ENCODE peak calls at places on chromosomes 6 and 20, in four cellular contexts. One of them, this sample, is unnamed.

GRCh38 chr20:3080939-3081388 is 3.6 kb downstream of the AVP start:
- DNase-seq in prostate gland: no peak
- DNase-seq in cardiac muscle cell: no peak
- DNase-seq in hepatocyte: no peak
- DNase-seq in this sample: peak; percentile 54

GRCh38 chr20:46220808-46221207 is 87.5 kb downstream of the CDH22 start:
- DNase-seq in prostate gland: no peak
- DNase-seq in cardiac muscle cell: peak; percentile 24
- DNase-seq in hepatocyte: no peak
- DNase-seq in this sample: no peak

GRCh38 chr20:46901638-46902037 is 7.0 kb downstream of the EYA2 start:
- DNase-seq in prostate gland: peak; percentile 68
- DNase-seq in cardiac muscle cell: no peak
- DNase-seq in hepatocyte: no peak
- DNase-seq in this sample: no peak

GRCh38 chr6:156420172-156420993 is 356.8 kb upstream of the ARID1B start:
- DNase-seq in prostate gland: no peak
- DNase-seq in cardiac muscle cell: no peak
- DNase-seq in hepatocyte: no peak
- DNase-seq in this sample: no peak

GRCh38 chr6:28633445-28634215 is 107.9 kb downstream of the GPX5 start:
- DNase-seq in prostate gland: no peak
- DNase-seq in cardiac muscle cell: no peak
- DNase-seq in hepatocyte: no peak
- DNase-seq in this sample: no peak

GRCh38 chr6:105753184-105754097 is 332.7 kb upstream of the PRDM1 start:
- DNase-seq in prostate gland: no peak
- DNase-seq in cardiac muscle cell: no peak
- DNase-seq in hepatocyte: no peak
- DNase-seq in this sample: peak; percentile 85

GRCh38 chr6:18503588-18504231 is 116.6 kb downstream of the RNF144B start:
- DNase-seq in prostate gland: peak; percentile 71
- DNase-seq in cardiac muscle cell: peak; percentile 78
- DNase-seq in hepatocyte: peak; percentile 84
- DNase-seq in this sample: peak; percentile 63

GRCh38 chr6:3195695-3196497 is 31.6 kb downstream of the TUBB2B start:
- DNase-seq in prostate gland: no peak
- DNase-seq in cardiac muscle cell: no peak
- DNase-seq in hepatocyte: no peak
- DNase-seq in this sample: peak; percentile 25

GRCh38 chr6:44171899-44172546 is 13.4 kb downstream of the CAPN11 start:
- DNase-seq in prostate gland: no peak
- DNase-seq in cardiac muscle cell: no peak
- DNase-seq in hepatocyte: no peak
- DNase-seq in this sample: no peak

GRCh38 chr20:62524486-62524885 is 48.7 kb upstream of the GATA5 start:
- DNase-seq in prostate gland: no peak
- DNase-seq in cardiac muscle cell: peak; percentile 31
- DNase-seq in hepatocyte: peak; percentile 67
- DNase-seq in this sample: no peak

GRCh38 chr6:34350937-34351217 is 41.6 kb downstream of the NUDT3 start:
- DNase-seq in prostate gland: no peak
- DNase-seq in cardiac muscle cell: no peak
- DNase-seq in hepatocyte: no peak
- DNase-seq in this sample: no peak

GRCh38 chr6:89433637-89434499 is 916 bp downstream of the ANKRD6 start:
- DNase-seq in prostate gland: peak; percentile 17
- DNase-seq in cardiac muscle cell: peak; percentile 60
- DNase-seq in hepatocyte: peak; percentile 56
- DNase-seq in this sample: no peak

GRCh38 chr20:36271639-36272546 is 34.2 kb upstream of the DLGAP4 start:
- DNase-seq in prostate gland: no peak
- DNase-seq in cardiac muscle cell: no peak
- DNase-seq in hepatocyte: no peak
- DNase-seq in this sample: no peak

GRCh38 chr6:135922746-135923145 is 71.2 kb downstream of the PDE7B start:
- DNase-seq in prostate gland: no peak
- DNase-seq in cardiac muscle cell: no peak
- DNase-seq in hepatocyte: peak; percentile 43
- DNase-seq in this sample: no peak

GRCh38 chr6:77368660-77369313 is 94.5 kb downstream of the HTR1B start:
- DNase-seq in prostate gland: no peak
- DNase-seq in cardiac muscle cell: peak; percentile 40
- DNase-seq in hepatocyte: peak; percentile 28
- DNase-seq in this sample: no peak

GRCh38 chr6:3523288-3523670 is 66.4 kb upstream of the SLC22A23 start:
- DNase-seq in prostate gland: peak; percentile 52
- DNase-seq in cardiac muscle cell: no peak
- DNase-seq in hepatocyte: no peak
- DNase-seq in this sample: no peak

GRCh38 chr6:36216559-36216958 is 20.0 kb downstream of the BRPF3 start:
- DNase-seq in prostate gland: no peak
- DNase-seq in cardiac muscle cell: no peak
- DNase-seq in hepatocyte: no peak
- DNase-seq in this sample: no peak

GRCh38 chr6:139820191-139820590 is 445.7 kb upstream of the CITED2 start:
- DNase-seq in prostate gland: no peak
- DNase-seq in cardiac muscle cell: no peak
- DNase-seq in hepatocyte: peak; percentile 10
- DNase-seq in this sample: no peak

GRCh38 chr20:62665153-62665754 is 23.0 kb downstream of the SLCO4A1 start:
- DNase-seq in prostate gland: no peak
- DNase-seq in cardiac muscle cell: no peak
- DNase-seq in hepatocyte: no peak
- DNase-seq in this sample: no peak

GRCh38 chr6:21612067-21612745 is 18.7 kb downstream of the SOX4 start:
- DNase-seq in prostate gland: no peak
- DNase-seq in cardiac muscle cell: no peak
- DNase-seq in hepatocyte: no peak
- DNase-seq in this sample: no peak

GRCh38 chr20:14979472-14979986 is 642.1 kb upstream of the FLRT3 start:
- DNase-seq in prostate gland: no peak
- DNase-seq in cardiac muscle cell: no peak
- DNase-seq in hepatocyte: peak; percentile 25
- DNase-seq in this sample: no peak

GRCh38 chr20:6533828-6534388 is 233.6 kb upstream of the BMP2 start:
- DNase-seq in prostate gland: no peak
- DNase-seq in cardiac muscle cell: no peak
- DNase-seq in hepatocyte: peak; percentile 12
- DNase-seq in this sample: no peak

GRCh38 chr6:170212956-170213636 is 77.8 kb downstream of the DLL1 start:
- DNase-seq in prostate gland: no peak
- DNase-seq in cardiac muscle cell: no peak
- DNase-seq in hepatocyte: no peak
- DNase-seq in this sample: no peak

GRCh38 chr6:52417675-52418111 is 2.4 kb upstream of the EFHC1 start:
- DNase-seq in prostate gland: no peak
- DNase-seq in cardiac muscle cell: no peak
- DNase-seq in hepatocyte: peak; percentile 62
- DNase-seq in this sample: peak; percentile 36

GRCh38 chr6:107192739-107193296 is 77.5 kb upstream of the BEND3 start:
- DNase-seq in prostate gland: no peak
- DNase-seq in cardiac muscle cell: no peak
- DNase-seq in hepatocyte: no peak
- DNase-seq in this sample: no peak

GRCh38 chr20:51695574-51696303 is 72.5 kb downstream of the ATP9A start:
- DNase-seq in prostate gland: peak; percentile 39
- DNase-seq in cardiac muscle cell: no peak
- DNase-seq in hepatocyte: peak; percentile 59
- DNase-seq in this sample: peak; percentile 29

GRCh38 chr6:4351857-4352669 is 216.7 kb upstream of the ECI2 start:
- DNase-seq in prostate gland: peak; percentile 8
- DNase-seq in cardiac muscle cell: no peak
- DNase-seq in hepatocyte: peak; percentile 51
- DNase-seq in this sample: peak; percentile 69

GRCh38 chr6:43990627-43991619 is 136.3 kb downstream of the MRPL14 start:
- DNase-seq in prostate gland: no peak
- DNase-seq in cardiac muscle cell: peak; percentile 63
- DNase-seq in hepatocyte: peak; percentile 90
- DNase-seq in this sample: no peak

GRCh38 chr20:1928782-1929181 is 33.6 kb downstream of the SIRPA start:
- DNase-seq in prostate gland: no peak
- DNase-seq in cardiac muscle cell: no peak
- DNase-seq in hepatocyte: no peak
- DNase-seq in this sample: no peak

GRCh38 chr6:42618686-42619085 is 54.9 kb downstream of the UBR2 start:
- DNase-seq in prostate gland: no peak
- DNase-seq in cardiac muscle cell: no peak
- DNase-seq in hepatocyte: no peak
- DNase-seq in this sample: no peak

GRCh38 chr6:48998574-48998973 is 464.5 kb downstream of the MMUT start:
- DNase-seq in prostate gland: no peak
- DNase-seq in cardiac muscle cell: no peak
- DNase-seq in hepatocyte: no peak
- DNase-seq in this sample: no peak

GRCh38 chr6:49004806-49005205 is 458.2 kb downstream of the MMUT start:
- DNase-seq in prostate gland: no peak
- DNase-seq in cardiac muscle cell: no peak
- DNase-seq in hepatocyte: no peak
- DNase-seq in this sample: no peak

GRCh38 chr6:49001856-49002255 is 461.2 kb downstream of the MMUT start:
- DNase-seq in prostate gland: no peak
- DNase-seq in cardiac muscle cell: no peak
- DNase-seq in hepatocyte: no peak
- DNase-seq in this sample: no peak

DNA sequence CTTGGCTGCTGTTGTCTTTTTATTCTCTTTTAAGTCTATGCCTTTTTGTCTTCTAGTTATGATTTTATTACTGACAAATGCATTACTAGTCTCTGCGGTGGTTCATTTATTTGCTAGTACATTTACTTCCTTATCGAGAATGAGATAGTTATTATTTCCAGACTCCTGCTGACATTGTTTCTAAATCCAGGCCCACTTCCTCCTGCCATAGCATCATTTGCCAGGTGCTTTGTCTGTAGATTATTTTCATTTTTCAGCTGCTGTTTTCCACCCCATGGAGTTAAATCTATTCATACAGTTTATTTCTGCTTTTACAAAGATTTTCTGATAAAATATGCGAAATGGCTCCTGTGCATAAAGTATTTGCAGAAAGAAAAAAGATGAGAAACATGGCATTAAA is 459.7 kb downstream of the MMUT start:
- DNase-seq in prostate gland: no peak
- DNase-seq in cardiac muscle cell: no peak
- DNase-seq in hepatocyte: no peak
- DNase-seq in this sample: no peak
- TF ChIP-seq CTCF in prostate gland: no peak
- TF ChIP-seq CTCF in cardiac muscle cell: no peak
- TF ChIP-seq CTCF in hepatocyte: no peak
- TF ChIP-seq CTCF in this sample: no peak

DNA sequence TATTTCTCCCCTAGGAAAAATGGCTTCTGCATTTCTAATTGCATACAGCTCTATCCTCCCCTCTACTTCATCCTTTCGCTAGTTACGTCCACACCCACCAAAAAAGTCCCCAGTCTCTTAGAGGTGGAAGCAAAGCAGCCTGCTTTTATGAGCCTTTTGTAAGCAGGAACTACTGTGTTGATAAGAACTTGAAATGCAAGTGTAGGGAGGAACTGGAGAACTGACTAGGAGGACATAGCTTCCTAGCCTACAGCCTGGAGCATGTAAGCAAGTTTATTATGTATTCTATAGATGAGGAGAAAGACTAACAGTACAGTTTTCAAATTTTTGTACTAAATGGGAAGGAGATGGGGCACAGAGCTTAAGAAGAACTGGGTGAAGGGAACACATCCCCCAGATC is 10.3 kb downstream of the ARHGAP18 start:
- DNase-seq in prostate gland: no peak
- DNase-seq in cardiac muscle cell: no peak
- DNase-seq in hepatocyte: no peak
- DNase-seq in this sample: no peak
- H3K27ac ChIP-seq in prostate gland: no peak overlapping the region
- H3K27ac ChIP-seq in cardiac muscle cell: no peak overlapping the region
- H3K27ac ChIP-seq in hepatocyte: no peak overlapping the region
- H3K27ac ChIP-seq in this sample: no peak overlapping the region

DNA sequence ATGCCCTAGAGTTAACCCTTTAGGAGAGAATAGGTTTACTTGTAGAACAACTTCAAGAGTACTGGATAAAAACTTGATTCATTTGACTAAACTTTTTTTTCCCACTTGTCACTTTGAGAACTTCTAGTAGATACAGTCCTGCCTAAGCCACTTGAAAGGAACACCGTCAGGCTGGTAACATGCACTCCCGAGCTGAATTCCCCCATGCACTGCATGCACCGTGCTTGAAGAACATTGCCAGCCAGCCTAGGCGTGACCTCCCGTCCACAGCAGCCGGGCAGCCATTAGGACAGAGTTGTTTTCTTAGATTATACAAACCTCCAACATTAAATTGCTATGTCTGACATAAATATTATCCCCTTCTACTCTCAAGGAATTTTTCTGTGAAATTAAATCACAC is 52.6 kb downstream of the SMLR1 start:
- DNase-seq in prostate gland: no peak
- DNase-seq in cardiac muscle cell: peak; percentile 52
- DNase-seq in hepatocyte: no peak
- DNase-seq in this sample: no peak
- TF ChIP-seq CTCF in prostate gland: no peak
- TF ChIP-seq CTCF in cardiac muscle cell: no peak
- TF ChIP-seq CTCF in hepatocyte: no peak
- TF ChIP-seq CTCF in this sample: no peak

GRCh38 chr6:112237644-112238043 is 16.7 kb downstream of the LAMA4 start:
- DNase-seq in prostate gland: no peak
- DNase-seq in cardiac muscle cell: no peak
- DNase-seq in hepatocyte: no peak
- DNase-seq in this sample: no peak

GRCh38 chr6:112243861-112244415 is 10.4 kb downstream of the LAMA4 start:
- DNase-seq in prostate gland: no peak
- DNase-seq in cardiac muscle cell: no peak
- DNase-seq in hepatocyte: no peak
- DNase-seq in this sample: peak; percentile 85

GRCh38 chr6:112245511-112246203 is 8.7 kb downstream of the LAMA4 start:
- DNase-seq in prostate gland: no peak
- DNase-seq in cardiac muscle cell: no peak
- DNase-seq in hepatocyte: no peak
- DNase-seq in this sample: no peak

GRCh38 chr6:112244428-112244827 is 9.9 kb downstream of the LAMA4 start:
- DNase-seq in prostate gland: no peak
- DNase-seq in cardiac muscle cell: no peak
- DNase-seq in hepatocyte: no peak
- DNase-seq in this sample: no peak

DNA sequence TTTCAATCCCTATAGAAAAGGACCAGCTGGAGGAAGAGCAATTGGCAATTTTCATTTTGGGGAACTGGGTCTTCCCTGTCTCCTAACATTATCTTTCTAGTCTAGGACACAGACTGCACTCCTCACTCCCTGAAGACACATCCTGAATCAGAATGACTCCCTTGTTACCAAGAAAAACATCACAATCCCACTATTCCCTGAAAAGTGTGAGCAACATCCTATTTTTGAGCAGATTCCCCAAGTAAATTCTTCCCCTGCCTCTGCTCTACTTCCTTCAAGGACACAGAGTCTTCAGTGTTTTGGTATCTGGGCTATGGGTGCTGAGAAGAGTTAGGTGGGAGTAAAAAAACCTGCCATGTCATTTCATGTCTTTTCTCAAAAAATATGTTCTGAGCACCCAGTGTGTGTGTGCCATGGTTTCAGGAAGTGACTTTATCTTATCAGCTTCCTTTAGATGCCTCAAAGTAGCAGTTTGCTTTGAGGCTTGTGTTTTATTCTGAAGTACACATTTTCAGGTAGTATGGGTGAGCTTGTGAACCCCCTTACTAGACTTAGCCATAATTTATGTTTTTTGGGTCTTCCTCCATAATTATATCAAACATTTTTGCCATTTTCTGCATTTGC is 12.4 kb downstream of the LAMA4 start:
- DNase-seq in prostate gland: no peak
- DNase-seq in cardiac muscle cell: no peak
- DNase-seq in hepatocyte: no peak
- DNase-seq in this sample: no peak
- H3K27ac ChIP-seq in prostate gland: no peak overlapping the region
- H3K27ac ChIP-seq in cardiac muscle cell: peak overlapping the region; percentile 8
- H3K27ac ChIP-seq in hepatocyte: no peak overlapping the region
- H3K27ac ChIP-seq in this sample: peak overlapping the region; percentile 6